ENCODE peak calls at places on chromosomes 6 and 20, in eight cellular contexts. U, F, Y, E, A, R, G and C are unnamed samples.

GRCh38 chr6:90676516-90676915 is 89.6 kb upstream of the MAP3K7 start:
- DNase-seq in E (no peak), A (no peak), U (no peak), R (no peak), F (no peak), G (no peak), Y (no peak), C (no peak)

GRCh38 chr6:157644043-157644810 is 178.8 kb upstream of the SNX9 start:
- DNase-seq in U (peak; percentile 49), E (no peak), Y (no peak), A (no peak), R (peak; percentile 37), F (no peak), G (peak; percentile 27), C (no peak)

GRCh38 chr6:166751051-166751595 is 124.1 kb upstream of the RPS6KA2 start:
- DNase-seq in A (no peak), F (no peak), R (no peak), G (no peak), Y (no peak), E (no peak), U (peak; percentile 95), C (no peak)

GRCh38 chr6:30664994-30665767 is 7.6 kb downstream of the DHX16 start:
- DNase-seq in G (no peak), F (no peak), A (no peak), E (no peak), U (no peak), Y (no peak), R (no peak), C (no peak)

GRCh38 chr6:97068211-97068610 is 143.7 kb downstream of the KLHL32 start:
- DNase-seq in U (peak; percentile 72), F (no peak), A (no peak), R (peak; percentile 64), Y (no peak), E (no peak), G (peak; percentile 67), C (no peak)

GRCh38 chr6:14857501-14857900 is 388.4 kb upstream of the JARID2 start:
- DNase-seq in U (no peak), A (peak; percentile 12), R (no peak), G (no peak), E (no peak), F (no peak), Y (peak; percentile 22), C (no peak)

GRCh38 chr6:15264902-15265761 is 19.3 kb downstream of the JARID2 start:
- DNase-seq in R (peak; percentile 83), U (no peak), E (peak; percentile 48), G (peak; percentile 55), A (no peak), Y (no peak), F (peak; percentile 60), C (peak; percentile 63)

GRCh38 chr6:70667256-70667710 is 400 bp upstream of the SMAP1 start:
- DNase-seq in E (no peak), F (no peak), A (no peak), R (peak; percentile 6), G (no peak), Y (no peak), U (no peak), C (no peak)

GRCh38 chr6:37482356-37483292 is 17.1 kb downstream of the CCDC167 start:
- DNase-seq in E (no peak), U (no peak), F (no peak), R (no peak), A (no peak), Y (no peak), G (no peak), C (no peak)

GRCh38 chr6:83265384-83265783 is 72.2 kb downstream of the RWDD2A start:
- DNase-seq in A (no peak), Y (no peak), R (peak; percentile 39), U (no peak), E (no peak), F (no peak), G (peak; percentile 25), C (no peak)

GRCh38 chr6:166927240-166927941 is 29.0 kb downstream of the RNASET2 start:
- DNase-seq in Y (no peak), F (no peak), R (no peak), E (no peak), G (no peak), A (no peak), U (no peak), C (no peak)

GRCh38 chr20:36526521-36527011 is 14.8 kb upstream of the MYL9 start:
- DNase-seq in E (no peak), U (no peak), G (no peak), R (no peak), Y (no peak), F (no peak), A (no peak), C (no peak)

GRCh38 chr6:88899569-88900316 is 63.7 kb downstream of the RNGTT start:
- DNase-seq in R (no peak), A (no peak), U (peak; percentile 58), E (no peak), Y (no peak), G (no peak), F (no peak), C (no peak)

GRCh38 chr6:118808794-118809668 is 84.9 kb upstream of the ASF1A start:
- DNase-seq in U (peak; percentile 83), F (no peak), A (no peak), R (no peak), E (no peak), G (peak; percentile 19), Y (no peak), C (no peak)

GRCh38 chr6:5989141-5989723 is 17.5 kb downstream of the NRN1 start:
- DNase-seq in E (no peak), G (no peak), A (peak; percentile 51), Y (no peak), U (no peak), F (no peak), R (no peak), C (peak; percentile 40)

GRCh38 chr6:155883741-155884140 is 428.1 kb upstream of the NOX3 start:
- DNase-seq in R (peak; percentile 70), A (no peak), Y (no peak), G (peak; percentile 18), F (peak; percentile 43), U (no peak), E (no peak), C (no peak)

GRCh38 chr6:97437087-97437486 is 154.1 kb upstream of the MMS22L start:
- DNase-seq in A (no peak), U (peak; percentile 47), F (no peak), E (no peak), R (peak; percentile 21), G (peak; percentile 30), Y (no peak), C (no peak)

GRCh38 chr20:52152921-52153320 is 38.7 kb downstream of the ZFP64 start:
- DNase-seq in U (no peak), R (no peak), Y (no peak), E (no peak), A (no peak), F (no peak), G (no peak), C (no peak)
- H3K36me3 ChIP-seq in U (peaks cover 6% of the 10 kb centered on the region), R (peaks cover 1% of the 10 kb centered on the region), Y (no peaks in the 10 kb centered on the region), E (peaks cover 63% of the 10 kb centered on the region), A (peaks cover 53% of the 10 kb centered on the region), F (no peaks in the 10 kb centered on the region), G (peaks cover 9% of the 10 kb centered on the region), C (no peaks in the 10 kb centered on the region)

DNA sequence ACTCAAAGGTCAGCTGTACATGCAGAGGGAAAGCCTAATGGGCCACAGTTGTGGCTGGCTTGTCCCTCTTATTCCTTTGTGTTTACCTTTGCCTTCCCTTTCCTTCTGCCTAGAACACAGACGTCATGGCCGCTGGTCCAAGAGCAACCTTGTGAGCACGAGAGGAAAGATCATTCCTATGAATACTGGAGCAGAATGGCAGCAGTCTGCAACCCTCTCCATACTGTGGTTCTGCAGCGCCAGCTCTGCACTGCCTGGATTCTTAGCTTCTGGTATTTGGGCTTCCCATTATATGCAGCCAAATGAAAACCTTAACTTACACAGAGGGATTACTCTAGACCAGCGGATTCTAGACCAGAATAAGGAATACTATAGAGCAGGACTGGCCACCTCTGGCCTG is 12.4 kb downstream of the TBC1D7 start:
- DNase-seq in U (no peak), A (no peak), Y (no peak), G (no peak), F (no peak), R (no peak), E (no peak), C (no peak)
- H3K36me3 ChIP-seq in U (peaks cover 38% of the 10 kb centered on the region), A (peaks cover 97% of the 10 kb centered on the region), Y (no peaks in the 10 kb centered on the region), G (peaks cover 72% of the 10 kb centered on the region), F (no peaks in the 10 kb centered on the region), R (peaks cover 10% of the 10 kb centered on the region), E (peaks cover 89% of the 10 kb centered on the region), C (peaks cover 63% of the 10 kb centered on the region)

GRCh38 chr6:33683051-33683571 is 28.4 kb downstream of the UQCC2 start:
- DNase-seq in E (no peak), F (peak; percentile 67), A (no peak), R (no peak), U (no peak), Y (no peak), G (no peak), C (no peak)
- H3K36me3 ChIP-seq in E (peaks cover 74% of the 10 kb centered on the region), F (no peaks in the 10 kb centered on the region), A (peaks cover 89% of the 10 kb centered on the region), R (peaks cover 39% of the 10 kb centered on the region), U (no peaks in the 10 kb centered on the region), Y (no peaks in the 10 kb centered on the region), G (no peaks in the 10 kb centered on the region), C (no peaks in the 10 kb centered on the region)

GRCh38 chr6:13299403-13299821 is 28.9 kb downstream of the TBC1D7 start:
- DNase-seq in A (no peak), Y (no peak), U (no peak), E (no peak), F (no peak), G (no peak), R (no peak), C (no peak)

GRCh38 chr6:13302291-13302690 is 26.0 kb downstream of the TBC1D7 start:
- DNase-seq in E (no peak), F (peak; percentile 28), A (no peak), U (no peak), G (no peak), R (no peak), Y (no peak), C (no peak)

GRCh38 chr6:13299909-13300308 is 28.4 kb downstream of the TBC1D7 start:
- DNase-seq in U (no peak), A (no peak), E (no peak), G (no peak), F (no peak), R (no peak), Y (no peak), C (no peak)

GRCh38 chr6:13302751-13303667 is 25.3 kb downstream of the TBC1D7 start:
- DNase-seq in E (peak; percentile 37), F (peak; percentile 49), U (no peak), A (peak; percentile 30), Y (no peak), G (peak; percentile 99), R (peak; percentile 98), C (peak; percentile 58)

DNA sequence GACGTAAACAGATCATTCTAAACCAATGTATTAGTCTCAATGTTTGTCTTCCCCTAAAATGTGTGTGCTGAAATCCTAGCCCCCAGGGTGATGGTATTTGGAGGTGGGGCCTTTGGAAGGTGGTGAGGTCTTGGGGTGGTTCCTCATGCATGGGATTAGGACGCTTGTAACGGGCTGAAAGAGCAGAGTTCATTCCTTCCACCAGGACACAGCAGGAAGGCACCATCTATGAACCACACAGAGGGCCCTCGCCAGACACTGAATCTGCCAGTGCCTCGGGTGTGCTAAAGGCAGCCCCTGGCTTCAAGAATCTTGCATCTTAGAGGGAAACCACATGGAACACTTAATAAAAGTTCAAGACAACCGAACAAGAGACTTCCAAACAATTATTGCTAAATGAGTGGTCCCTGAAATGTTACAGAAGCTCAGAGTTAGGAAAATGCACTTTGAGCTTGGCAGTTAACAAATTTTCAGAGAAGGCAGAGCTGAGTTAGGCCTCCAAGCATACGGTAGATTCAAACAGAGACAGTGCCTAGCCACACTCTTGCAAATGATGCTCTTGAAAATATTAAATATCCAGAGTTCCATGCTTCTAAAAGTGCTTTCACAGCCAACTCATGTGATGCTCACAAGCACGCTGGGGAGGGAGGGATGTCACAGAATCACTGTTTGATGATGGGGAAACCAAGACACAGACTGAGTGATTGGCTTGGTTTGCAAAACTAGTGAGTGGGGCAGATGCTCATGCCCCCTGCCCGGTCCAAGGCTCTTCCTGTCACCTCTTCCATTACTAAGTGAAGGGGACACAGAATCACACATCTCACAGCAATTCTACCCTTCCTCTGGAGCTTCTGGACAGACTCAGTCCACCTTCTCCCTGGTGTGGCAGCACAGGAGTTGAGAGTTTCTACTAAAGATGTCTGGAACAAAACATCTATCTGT is 27.4 kb downstream of the TBC1D7 start:
- DNase-seq in G (no peak), A (no peak), U (no peak), F (no peak), R (no peak), Y (no peak), E (no peak), C (no peak)
- H3K36me3 ChIP-seq in G (peaks cover 12% of the 10 kb centered on the region), A (peaks cover 40% of the 10 kb centered on the region), U (peaks cover 7% of the 10 kb centered on the region), F (no peaks in the 10 kb centered on the region), R (peaks cover 2% of the 10 kb centered on the region), Y (no peaks in the 10 kb centered on the region), E (peaks cover 57% of the 10 kb centered on the region), C (no peaks in the 10 kb centered on the region)